ENCODE peak calls at places on chromosomes 5 and 9, in eight cellular contexts. W, Y, N, O, H, S, B and I are unnamed samples.
A peak's percentile ranks its signal among the peaks of the same experiment; 100 is the strongest.

GRCh38 chr9:12809720-12810119 is 34.9 kb downstream of the LURAP1L start:
- DNase-seq in B (no peak), N (no peak), W (no peak), S (no peak), O (no peak), H (no peak), Y (no peak), I (no peak)

GRCh38 chr9:371349-371748 is 156.7 kb downstream of the DOCK8 start:
- DNase-seq in W (no peak), S (no peak), B (no peak), H (no peak), Y (no peak), O (no peak), N (no peak), I (no peak)

GRCh38 chr5:169913479-169913878 is 66.8 kb downstream of the INSYN2B start:
- DNase-seq in N (no peak), S (no peak), B (no peak), Y (no peak), O (no peak), W (no peak), H (no peak), I (no peak)

GRCh38 chr5:1167728-1168709 is 33.4 kb upstream of the SLC6A19 start:
- DNase-seq in N (peak; percentile 90), S (peak; percentile 69), H (peak; percentile 82), B (peak; percentile 78), O (peak; percentile 21), W (peak; percentile 53), Y (peak; percentile 61), I (peak; percentile 57)

GRCh38 chr9:127081250-127082185 is 40.9 kb downstream of the ANGPTL2 start:
- DNase-seq in W (no peak), H (no peak), Y (no peak), O (no peak), N (no peak), S (no peak), B (no peak), I (no peak)

GRCh38 chr9:22079873-22080341 is 70.8 kb upstream of the CDKN2B start:
- DNase-seq in S (no peak), W (no peak), O (no peak), N (peak; percentile 64), Y (no peak), H (no peak), B (no peak), I (no peak)

GRCh38 chr9:78031826-78032598 is 401 bp upstream of the GNAQ start:
- DNase-seq in B (peak; percentile 86), W (peak; percentile 64), H (peak; percentile 86), N (peak; percentile 98), S (peak; percentile 90), O (peak; percentile 41), Y (peak; percentile 48), I (peak; percentile 48)

GRCh38 chr5:94682799-94683198 is 64.3 kb downstream of the SLF1 start:
- DNase-seq in B (no peak), S (no peak), N (no peak), O (no peak), H (no peak), W (no peak), Y (no peak), I (no peak)

GRCh38 chr9:108271646-108272349 is 584.0 kb downstream of the ACTL7B start:
- DNase-seq in N (peak; percentile 86), B (peak; percentile 81), W (no peak), Y (no peak), H (peak; percentile 52), S (peak; percentile 57), O (no peak), I (no peak)

GRCh38 chr5:33306758-33307157 is 134.0 kb upstream of the TARS1 start:
- DNase-seq in N (peak; percentile 51), B (no peak), W (no peak), S (no peak), O (no peak), Y (no peak), H (no peak), I (no peak)

GRCh38 chr5:10607666-10608442 is 44.0 kb downstream of the ANKRD33B start:
- DNase-seq in O (no peak), Y (no peak), S (no peak), B (no peak), W (no peak), H (no peak), N (peak; percentile 79), I (no peak)

GRCh38 chr9:116448463-116448862 is 238.6 kb upstream of the TRIM32 start:
- DNase-seq in B (no peak), N (no peak), S (no peak), H (no peak), W (no peak), Y (no peak), O (no peak), I (no peak)